ENCODE peak calls at places on chromosome 9, in six cellular contexts. One of them, this sample, is unnamed.

GRCh38 chr9:125867752-125868400 is 120.7 kb downstream of the PBX3 start:
- DNase-seq in transverse colon: no peak
- DNase-seq in uterus: no peak
- DNase-seq in body of pancreas: no peak
- DNase-seq in heart right ventricle: no peak
- DNase-seq in lower lobe of right lung: no peak
- DNase-seq in this sample: no peak

GRCh38 chr9:94761506-94761905 is 35.0 kb downstream of the AOPEP start:
- DNase-seq in uterus: no peak
- DNase-seq in lower lobe of right lung: no peak
- DNase-seq in heart right ventricle: no peak
- DNase-seq in transverse colon: no peak
- DNase-seq in body of pancreas: no peak
- DNase-seq in this sample: no peak

GRCh38 chr9:94085062-94085639 is 887 bp downstream of the PTPDC1 start:
- DNase-seq in body of pancreas: no peak
- DNase-seq in lower lobe of right lung: no peak
- DNase-seq in transverse colon: no peak
- DNase-seq in uterus: no peak
- DNase-seq in heart right ventricle: no peak
- DNase-seq in this sample: no peak

GRCh38 chr9:88186495-88187110 is 48.3 kb upstream of the SPATA31C2 start:
- DNase-seq in body of pancreas: no peak
- DNase-seq in uterus: no peak
- DNase-seq in transverse colon: no peak
- DNase-seq in lower lobe of right lung: no peak
- DNase-seq in heart right ventricle: no peak
- DNase-seq in this sample: no peak

GRCh38 chr9:114462791-114463190 is 42.5 kb downstream of the WHRN start:
- DNase-seq in transverse colon: no peak
- DNase-seq in uterus: no peak
- DNase-seq in body of pancreas: no peak
- DNase-seq in heart right ventricle: no peak
- DNase-seq in lower lobe of right lung: no peak
- DNase-seq in this sample: no peak

GRCh38 chr9:134566936-134567335 is 74.7 kb upstream of the COL5A1 start:
- DNase-seq in transverse colon: no peak
- DNase-seq in lower lobe of right lung: no peak
- DNase-seq in heart right ventricle: no peak
- DNase-seq in uterus: no peak
- DNase-seq in body of pancreas: no peak
- DNase-seq in this sample: no peak

GRCh38 chr9:5988265-5988664 is 27.2 kb downstream of the RANBP6 start:
- DNase-seq in body of pancreas: no peak
- DNase-seq in lower lobe of right lung: no peak
- DNase-seq in transverse colon: no peak
- DNase-seq in heart right ventricle: no peak
- DNase-seq in uterus: no peak
- DNase-seq in this sample: peak; percentile 34

GRCh38 chr9:73059304-73059703 is 92.4 kb upstream of the ANXA1 start:
- DNase-seq in heart right ventricle: no peak
- DNase-seq in transverse colon: no peak
- DNase-seq in lower lobe of right lung: no peak
- DNase-seq in uterus: no peak
- DNase-seq in body of pancreas: no peak
- DNase-seq in this sample: no peak

GRCh38 chr9:133147412-133148271 is 16.1 kb downstream of the GBGT1 start:
- DNase-seq in body of pancreas: peak; percentile 86
- DNase-seq in lower lobe of right lung: peak; percentile 87
- DNase-seq in heart right ventricle: peak; percentile 82
- DNase-seq in transverse colon: peak; percentile 88
- DNase-seq in uterus: peak; percentile 78
- DNase-seq in this sample: peak; percentile 78

GRCh38 chr9:134708672-134709038 is 67.1 kb downstream of the COL5A1 start:
- DNase-seq in lower lobe of right lung: no peak
- DNase-seq in transverse colon: no peak
- DNase-seq in uterus: no peak
- DNase-seq in heart right ventricle: peak; percentile 18
- DNase-seq in body of pancreas: no peak
- DNase-seq in this sample: no peak

GRCh38 chr9:120439147-120439546 is 140.8 kb downstream of the CDK5RAP2 start:
- DNase-seq in body of pancreas: no peak
- DNase-seq in heart right ventricle: no peak
- DNase-seq in uterus: no peak
- DNase-seq in transverse colon: no peak
- DNase-seq in lower lobe of right lung: no peak
- DNase-seq in this sample: no peak

GRCh38 chr9:130741831-130742449 is 48.4 kb downstream of the EXOSC2 start:
- DNase-seq in transverse colon: no peak
- DNase-seq in lower lobe of right lung: no peak
- DNase-seq in uterus: no peak
- DNase-seq in body of pancreas: no peak
- DNase-seq in heart right ventricle: no peak
- DNase-seq in this sample: no peak

GRCh38 chr9:87504938-87505337 is 7.3 kb downstream of the DAPK1 start:
- DNase-seq in heart right ventricle: no peak
- DNase-seq in uterus: no peak
- DNase-seq in transverse colon: no peak
- DNase-seq in body of pancreas: no peak
- DNase-seq in lower lobe of right lung: no peak
- DNase-seq in this sample: no peak

GRCh38 chr9:99134893-99135341 is 30.0 kb downstream of the TGFBR1 start:
- DNase-seq in lower lobe of right lung: no peak
- DNase-seq in heart right ventricle: no peak
- DNase-seq in body of pancreas: no peak
- DNase-seq in uterus: no peak
- DNase-seq in transverse colon: no peak
- DNase-seq in this sample: no peak

GRCh38 chr9:121778252-121779225 is 127.1 kb downstream of the DAB2IP start:
- DNase-seq in body of pancreas: no peak
- DNase-seq in lower lobe of right lung: no peak
- DNase-seq in transverse colon: no peak
- DNase-seq in uterus: peak; percentile 32
- DNase-seq in heart right ventricle: no peak
- DNase-seq in this sample: no peak

GRCh38 chr9:109861918-109862317 is 81.9 kb downstream of the PALM2AKAP2 start:
- DNase-seq in body of pancreas: no peak
- DNase-seq in heart right ventricle: no peak
- DNase-seq in lower lobe of right lung: no peak
- DNase-seq in transverse colon: no peak
- DNase-seq in uterus: no peak
- DNase-seq in this sample: no peak

GRCh38 chr9:109856785-109857184 is 76.8 kb downstream of the PALM2AKAP2 start:
- DNase-seq in uterus: peak; percentile 27
- DNase-seq in heart right ventricle: peak; percentile 71
- DNase-seq in lower lobe of right lung: peak; percentile 50
- DNase-seq in transverse colon: no peak
- DNase-seq in body of pancreas: no peak
- DNase-seq in this sample: peak; percentile 84

GRCh38 chr9:109861499-109861898 is 81.5 kb downstream of the PALM2AKAP2 start:
- DNase-seq in uterus: peak; percentile 25
- DNase-seq in transverse colon: no peak
- DNase-seq in heart right ventricle: no peak
- DNase-seq in lower lobe of right lung: no peak
- DNase-seq in body of pancreas: no peak
- DNase-seq in this sample: no peak

GRCh38 chr9:109857337-109857736 is 77.3 kb downstream of the PALM2AKAP2 start:
- DNase-seq in transverse colon: no peak
- DNase-seq in uterus: no peak
- DNase-seq in heart right ventricle: no peak
- DNase-seq in lower lobe of right lung: no peak
- DNase-seq in body of pancreas: no peak
- DNase-seq in this sample: no peak

GRCh38 chr9:109859447-109859846 is 79.4 kb downstream of the PALM2AKAP2 start:
- DNase-seq in heart right ventricle: no peak
- DNase-seq in uterus: no peak
- DNase-seq in transverse colon: no peak
- DNase-seq in body of pancreas: no peak
- DNase-seq in lower lobe of right lung: no peak
- DNase-seq in this sample: no peak
- TF ChIP-seq CTCF in heart right ventricle: no peak
- TF ChIP-seq CTCF in uterus: no peak
- TF ChIP-seq CTCF in transverse colon: no peak
- TF ChIP-seq CTCF in body of pancreas: no peak
- TF ChIP-seq CTCF in lower lobe of right lung: no peak
- TF ChIP-seq CTCF in this sample: peak; percentile 42

GRCh38 chr9:127241354-127241753 is 23.2 kb upstream of the GARNL3 start:
- DNase-seq in uterus: no peak
- DNase-seq in lower lobe of right lung: no peak
- DNase-seq in transverse colon: no peak
- DNase-seq in body of pancreas: no peak
- DNase-seq in heart right ventricle: no peak
- DNase-seq in this sample: no peak

GRCh38 chr9:127249877-127250276 is 14.7 kb upstream of the GARNL3 start:
- DNase-seq in lower lobe of right lung: no peak
- DNase-seq in uterus: no peak
- DNase-seq in transverse colon: no peak
- DNase-seq in heart right ventricle: no peak
- DNase-seq in body of pancreas: no peak
- DNase-seq in this sample: no peak

GRCh38 chr9:127245637-127246164 is 18.9 kb upstream of the GARNL3 start:
- DNase-seq in transverse colon: no peak
- DNase-seq in body of pancreas: peak; percentile 21
- DNase-seq in heart right ventricle: no peak
- DNase-seq in lower lobe of right lung: no peak
- DNase-seq in uterus: no peak
- DNase-seq in this sample: no peak

GRCh38 chr9:127248241-127248640 is 16.3 kb upstream of the GARNL3 start:
- DNase-seq in transverse colon: no peak
- DNase-seq in heart right ventricle: no peak
- DNase-seq in lower lobe of right lung: no peak
- DNase-seq in uterus: no peak
- DNase-seq in body of pancreas: no peak
- DNase-seq in this sample: no peak

GRCh38 chr9:127244609-127245601 is 19.7 kb upstream of the GARNL3 start:
- DNase-seq in uterus: peak; percentile 97
- DNase-seq in transverse colon: peak; percentile 98
- DNase-seq in heart right ventricle: peak; percentile 98
- DNase-seq in lower lobe of right lung: peak; percentile 99
- DNase-seq in body of pancreas: peak; percentile 97
- DNase-seq in this sample: peak; percentile 98
- H3K27ac ChIP-seq in uterus: peak overlapping the region; percentile 77
- H3K27ac ChIP-seq in transverse colon: peak overlapping the region; percentile 76
- H3K27ac ChIP-seq in heart right ventricle: peak overlapping the region; percentile 71
- H3K27ac ChIP-seq in lower lobe of right lung: peak overlapping the region; percentile 77
- H3K27ac ChIP-seq in body of pancreas: peak overlapping the region; percentile 80
- H3K27ac ChIP-seq in this sample: peak overlapping the region; percentile 86

GRCh38 chr9:108286807-108287206 is 569.0 kb downstream of the ACTL7B start:
- DNase-seq in heart right ventricle: no peak
- DNase-seq in uterus: no peak
- DNase-seq in lower lobe of right lung: no peak
- DNase-seq in transverse colon: no peak
- DNase-seq in body of pancreas: no peak
- DNase-seq in this sample: no peak

GRCh38 chr9:108278341-108278740 is 577.4 kb downstream of the ACTL7B start:
- DNase-seq in lower lobe of right lung: no peak
- DNase-seq in heart right ventricle: no peak
- DNase-seq in body of pancreas: no peak
- DNase-seq in uterus: no peak
- DNase-seq in transverse colon: no peak
- DNase-seq in this sample: no peak

GRCh38 chr9:108282872-108283271 is 572.9 kb downstream of the ACTL7B start:
- DNase-seq in transverse colon: no peak
- DNase-seq in body of pancreas: no peak
- DNase-seq in heart right ventricle: no peak
- DNase-seq in uterus: no peak
- DNase-seq in lower lobe of right lung: no peak
- DNase-seq in this sample: no peak
- TF ChIP-seq CTCF in transverse colon: peak; percentile 11
- TF ChIP-seq CTCF in body of pancreas: peak; percentile 46
- TF ChIP-seq CTCF in heart right ventricle: no peak
- TF ChIP-seq CTCF in uterus: no peak
- TF ChIP-seq CTCF in lower lobe of right lung: peak; percentile 30
- TF ChIP-seq CTCF in this sample: peak; percentile 31

GRCh38 chr9:123343428-123344272 is 12.3 kb upstream of the CRB2 start:
- DNase-seq in lower lobe of right lung: no peak
- DNase-seq in body of pancreas: no peak
- DNase-seq in heart right ventricle: no peak
- DNase-seq in transverse colon: no peak
- DNase-seq in uterus: no peak
- DNase-seq in this sample: no peak

GRCh38 chr9:123344273-123345096 is 11.5 kb upstream of the CRB2 start:
- DNase-seq in body of pancreas: no peak
- DNase-seq in transverse colon: no peak
- DNase-seq in heart right ventricle: no peak
- DNase-seq in uterus: no peak
- DNase-seq in lower lobe of right lung: no peak
- DNase-seq in this sample: no peak

GRCh38 chr9:123339666-123340414 is 16.2 kb upstream of the CRB2 start:
- DNase-seq in lower lobe of right lung: no peak
- DNase-seq in uterus: no peak
- DNase-seq in transverse colon: peak; percentile 47
- DNase-seq in heart right ventricle: peak; percentile 34
- DNase-seq in body of pancreas: no peak
- DNase-seq in this sample: no peak

GRCh38 chr9:123338710-123339665 is 17.0 kb upstream of the CRB2 start:
- DNase-seq in heart right ventricle: peak; percentile 34
- DNase-seq in body of pancreas: no peak
- DNase-seq in lower lobe of right lung: peak; percentile 62
- DNase-seq in uterus: no peak
- DNase-seq in transverse colon: peak; percentile 68
- DNase-seq in this sample: peak; percentile 37

DNA sequence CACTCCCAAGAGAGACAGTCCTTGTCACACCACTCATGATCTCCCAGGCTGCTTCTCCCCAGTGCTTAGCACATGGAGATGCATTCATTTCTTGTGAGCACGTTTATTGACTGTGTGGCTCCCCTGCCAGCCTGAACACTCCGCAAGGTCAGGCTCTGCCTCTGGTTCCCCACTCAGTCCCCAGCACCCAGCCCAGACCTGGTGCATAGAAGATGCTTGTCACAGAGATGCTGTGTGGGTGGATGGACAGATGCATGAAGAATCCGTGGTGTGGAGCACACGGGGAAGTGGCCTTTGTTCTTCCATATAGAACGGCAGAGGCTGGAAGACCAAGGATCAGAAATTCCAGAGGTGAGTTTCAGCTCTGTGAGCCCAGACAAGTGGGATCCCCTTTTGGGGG is 13.8 kb upstream of the CRB2 start:
- DNase-seq in heart right ventricle: no peak
- DNase-seq in transverse colon: no peak
- DNase-seq in body of pancreas: no peak
- DNase-seq in uterus: no peak
- DNase-seq in lower lobe of right lung: no peak
- DNase-seq in this sample: no peak
- H3K27ac ChIP-seq in heart right ventricle: no peak overlapping the region
- H3K27ac ChIP-seq in transverse colon: no peak overlapping the region
- H3K27ac ChIP-seq in body of pancreas: no peak overlapping the region
- H3K27ac ChIP-seq in uterus: no peak overlapping the region
- H3K27ac ChIP-seq in lower lobe of right lung: no peak overlapping the region
- H3K27ac ChIP-seq in this sample: no peak overlapping the region

This sample was measured in left ventricle myocardium inferior.